ENCODE peak calls at places on chromosomes 1 and 21, in six cellular contexts. One of them, this sample, is unnamed.

GRCh38 chr1:90509225-90510048 is 207.7 kb downstream of the BARHL2 start:
- DNase-seq in HepG2: no peak
- DNase-seq in transverse colon: no peak
- DNase-seq in HCT116: no peak
- DNase-seq in K562: no peak
- DNase-seq in GM12892: no peak
- DNase-seq in this sample: no peak

GRCh38 chr1:114504023-114504422 is 7.0 kb downstream of the TRIM33 start:
- DNase-seq in GM12892: no peak
- DNase-seq in K562: no peak
- DNase-seq in HepG2: no peak
- DNase-seq in HCT116: no peak
- DNase-seq in transverse colon: no peak
- DNase-seq in this sample: no peak

GRCh38 chr1:41314781-41315481 is 46.3 kb upstream of the FOXO6 start:
- DNase-seq in HepG2: no peak
- DNase-seq in K562: peak
- DNase-seq in HCT116: no peak
- DNase-seq in GM12892: no peak
- DNase-seq in transverse colon: no peak
- DNase-seq in this sample: peak

GRCh38 chr1:7767176-7767575 is 3.9 kb upstream of the VAMP3 start:
- DNase-seq in HepG2: no peak
- DNase-seq in HCT116: no peak
- DNase-seq in GM12892: no peak
- DNase-seq in K562: no peak
- DNase-seq in transverse colon: no peak
- DNase-seq in this sample: no peak

GRCh38 chr1:53080769-53081168 is 18.8 kb downstream of the PODN start:
- DNase-seq in transverse colon: no peak
- DNase-seq in K562: peak
- DNase-seq in HepG2: no peak
- DNase-seq in GM12892: no peak
- DNase-seq in HCT116: no peak
- DNase-seq in this sample: no peak

GRCh38 chr21:41966341-41966833 is 12.6 kb upstream of the C2CD2 start:
- DNase-seq in HCT116: no peak
- DNase-seq in HepG2: no peak
- DNase-seq in K562: no peak
- DNase-seq in GM12892: no peak
- DNase-seq in transverse colon: no peak
- DNase-seq in this sample: peak

GRCh38 chr1:152623203-152623844 is 421 bp upstream of the LCE3A start:
- DNase-seq in HCT116: no peak
- DNase-seq in K562: peak
- DNase-seq in HepG2: peak
- DNase-seq in GM12892: peak
- DNase-seq in transverse colon: no peak
- DNase-seq in this sample: peak

GRCh38 chr1:178055779-178056471 is 38.0 kb upstream of the RASAL2 start:
- DNase-seq in HepG2: peak
- DNase-seq in GM12892: peak
- DNase-seq in K562: no peak
- DNase-seq in transverse colon: no peak
- DNase-seq in HCT116: peak
- DNase-seq in this sample: no peak

GRCh38 chr1:65167544-65167943 is 19.5 kb downstream of the AK4 start:
- DNase-seq in K562: no peak
- DNase-seq in HCT116: no peak
- DNase-seq in transverse colon: no peak
- DNase-seq in HepG2: no peak
- DNase-seq in GM12892: no peak
- DNase-seq in this sample: no peak

GRCh38 chr1:203362561-203363055 is 11.7 kb upstream of the FMOD start:
- DNase-seq in GM12892: no peak
- DNase-seq in HCT116: no peak
- DNase-seq in HepG2: no peak
- DNase-seq in K562: no peak
- DNase-seq in transverse colon: no peak
- DNase-seq in this sample: no peak

GRCh38 chr21:25039461-25040380 is 567.6 kb downstream of the MRPL39 start:
- DNase-seq in HCT116: no peak
- DNase-seq in GM12892: no peak
- DNase-seq in K562: no peak
- DNase-seq in HepG2: no peak
- DNase-seq in transverse colon: no peak
- DNase-seq in this sample: no peak
- TF ChIP-seq POLR2A in HCT116: no peak
- TF ChIP-seq POLR2A in GM12892: no peak
- TF ChIP-seq POLR2A in K562: no peak
- TF ChIP-seq POLR2A in HepG2: no peak
- TF ChIP-seq POLR2A in transverse colon: no peak
- TF ChIP-seq POLR2A in this sample: no peak

GRCh38 chr1:4126731-4127594 is 226.9 kb upstream of the C1orf174 start:
- DNase-seq in GM12892: no peak
- DNase-seq in HCT116: no peak
- DNase-seq in HepG2: no peak
- DNase-seq in transverse colon: no peak
- DNase-seq in K562: peak
- DNase-seq in this sample: no peak
- TF ChIP-seq POLR2AphosphoS5 in GM12892: no peak
- TF ChIP-seq POLR2AphosphoS5 in HCT116: no peak
- TF ChIP-seq POLR2AphosphoS5 in HepG2: no peak
- TF ChIP-seq POLR2AphosphoS5 in transverse colon: no peak
- TF ChIP-seq POLR2AphosphoS5 in K562: no peak
- TF ChIP-seq POLR2AphosphoS5 in this sample: no peak

GRCh38 chr1:26297057-26297790 is 9.2 kb downstream of the UBXN11 start:
- DNase-seq in HepG2: no peak
- DNase-seq in K562: no peak
- DNase-seq in transverse colon: no peak
- DNase-seq in HCT116: no peak
- DNase-seq in GM12892: no peak
- DNase-seq in this sample: no peak
- TF ChIP-seq POLR2A in HepG2: no peak
- TF ChIP-seq POLR2A in K562: no peak
- TF ChIP-seq POLR2A in transverse colon: no peak
- TF ChIP-seq POLR2A in HCT116: no peak
- TF ChIP-seq POLR2A in GM12892: no peak
- TF ChIP-seq POLR2A in this sample: no peak

GRCh38 chr1:22111620-22112019 is 31.3 kb downstream of the WNT4 start:
- DNase-seq in HepG2: no peak
- DNase-seq in HCT116: no peak
- DNase-seq in GM12892: no peak
- DNase-seq in transverse colon: no peak
- DNase-seq in K562: peak
- DNase-seq in this sample: no peak

GRCh38 chr1:22117238-22117637 is 25.7 kb downstream of the WNT4 start:
- DNase-seq in HepG2: no peak
- DNase-seq in transverse colon: no peak
- DNase-seq in HCT116: no peak
- DNase-seq in GM12892: no peak
- DNase-seq in K562: no peak
- DNase-seq in this sample: no peak

GRCh38 chr1:22112505-22112904 is 30.4 kb downstream of the WNT4 start:
- DNase-seq in transverse colon: no peak
- DNase-seq in HCT116: no peak
- DNase-seq in HepG2: no peak
- DNase-seq in GM12892: no peak
- DNase-seq in K562: no peak
- DNase-seq in this sample: no peak

GRCh38 chr1:22115281-22115680 is 27.6 kb downstream of the WNT4 start:
- DNase-seq in K562: no peak
- DNase-seq in GM12892: no peak
- DNase-seq in transverse colon: no peak
- DNase-seq in HCT116: no peak
- DNase-seq in HepG2: no peak
- DNase-seq in this sample: no peak

DNA sequence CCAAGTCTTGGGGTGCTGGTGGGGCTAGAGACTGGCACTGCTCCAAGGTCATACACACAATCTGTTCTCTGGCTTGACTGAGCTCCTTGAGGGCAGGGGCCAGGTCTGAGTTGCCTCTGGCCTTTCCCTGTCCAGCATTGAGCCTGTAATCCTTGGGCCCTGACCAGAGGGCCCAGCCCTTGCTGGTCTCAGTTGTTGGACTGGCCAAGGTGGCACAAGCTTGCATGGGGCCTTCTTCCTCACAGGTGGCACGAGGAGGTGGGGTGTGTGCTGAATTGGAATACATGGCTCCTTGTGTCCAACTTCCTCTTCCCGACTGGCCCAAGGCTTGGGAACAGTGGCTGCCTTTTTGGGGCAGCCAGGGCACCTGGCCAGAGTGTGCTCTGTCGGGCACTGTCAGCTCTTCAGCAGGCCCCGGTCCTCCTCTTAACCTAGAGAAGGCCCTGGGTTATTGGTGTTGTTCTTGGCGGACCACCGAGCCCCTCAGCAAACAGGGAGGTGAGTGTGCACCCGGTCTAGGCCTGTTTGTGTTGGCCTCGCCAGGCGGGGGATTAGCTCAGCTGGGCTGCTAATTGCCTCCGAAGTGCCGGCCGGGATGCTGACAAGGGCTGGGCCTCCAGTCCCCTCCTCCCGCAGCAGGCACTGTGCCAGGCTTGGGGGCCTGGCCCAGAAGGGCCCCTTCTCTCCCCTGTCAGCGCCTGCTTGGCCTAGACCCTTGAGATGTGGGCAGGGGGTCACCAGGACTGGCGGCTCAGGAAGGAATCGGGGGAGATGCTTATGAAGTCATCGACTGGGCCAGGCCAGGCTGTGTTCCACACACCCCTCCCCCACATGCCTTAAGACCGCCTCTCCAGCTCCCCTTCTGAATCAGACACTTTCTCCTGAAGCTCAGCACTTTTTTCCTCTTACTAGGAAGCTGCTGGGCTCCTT is 28.5 kb downstream of the WNT4 start:
- DNase-seq in transverse colon: no peak
- DNase-seq in GM12892: no peak
- DNase-seq in HepG2: no peak
- DNase-seq in K562: no peak
- DNase-seq in HCT116: no peak
- DNase-seq in this sample: no peak
- TF ChIP-seq POLR2AphosphoS5 in transverse colon: no peak
- TF ChIP-seq POLR2AphosphoS5 in GM12892: no peak
- TF ChIP-seq POLR2AphosphoS5 in HepG2: no peak
- TF ChIP-seq POLR2AphosphoS5 in K562: no peak
- TF ChIP-seq POLR2AphosphoS5 in HCT116: no peak
- TF ChIP-seq POLR2AphosphoS5 in this sample: no peak

GRCh38 chr1:37557402-37557801 is 662 bp downstream of the DNALI1 start:
- DNase-seq in HepG2: no peak
- DNase-seq in HCT116: no peak
- DNase-seq in GM12892: no peak
- DNase-seq in K562: no peak
- DNase-seq in transverse colon: no peak
- DNase-seq in this sample: no peak

GRCh38 chr1:37556712-37557196 is at the start of gene DNALI1:
- DNase-seq in GM12892: peak
- DNase-seq in HCT116: no peak
- DNase-seq in K562: peak
- DNase-seq in HepG2: peak
- DNase-seq in transverse colon: peak
- DNase-seq in this sample: peak

GRCh38 chr1:37558411-37558810 is 1.7 kb downstream of the DNALI1 start:
- DNase-seq in K562: no peak
- DNase-seq in HCT116: no peak
- DNase-seq in HepG2: no peak
- DNase-seq in transverse colon: no peak
- DNase-seq in GM12892: no peak
- DNase-seq in this sample: no peak

GRCh38 chr1:37553598-37553926 is 531 bp downstream of the SNIP1 start:
- DNase-seq in HCT116: no peak
- DNase-seq in GM12892: no peak
- DNase-seq in HepG2: no peak
- DNase-seq in transverse colon: no peak
- DNase-seq in K562: peak
- DNase-seq in this sample: no peak

DNA sequence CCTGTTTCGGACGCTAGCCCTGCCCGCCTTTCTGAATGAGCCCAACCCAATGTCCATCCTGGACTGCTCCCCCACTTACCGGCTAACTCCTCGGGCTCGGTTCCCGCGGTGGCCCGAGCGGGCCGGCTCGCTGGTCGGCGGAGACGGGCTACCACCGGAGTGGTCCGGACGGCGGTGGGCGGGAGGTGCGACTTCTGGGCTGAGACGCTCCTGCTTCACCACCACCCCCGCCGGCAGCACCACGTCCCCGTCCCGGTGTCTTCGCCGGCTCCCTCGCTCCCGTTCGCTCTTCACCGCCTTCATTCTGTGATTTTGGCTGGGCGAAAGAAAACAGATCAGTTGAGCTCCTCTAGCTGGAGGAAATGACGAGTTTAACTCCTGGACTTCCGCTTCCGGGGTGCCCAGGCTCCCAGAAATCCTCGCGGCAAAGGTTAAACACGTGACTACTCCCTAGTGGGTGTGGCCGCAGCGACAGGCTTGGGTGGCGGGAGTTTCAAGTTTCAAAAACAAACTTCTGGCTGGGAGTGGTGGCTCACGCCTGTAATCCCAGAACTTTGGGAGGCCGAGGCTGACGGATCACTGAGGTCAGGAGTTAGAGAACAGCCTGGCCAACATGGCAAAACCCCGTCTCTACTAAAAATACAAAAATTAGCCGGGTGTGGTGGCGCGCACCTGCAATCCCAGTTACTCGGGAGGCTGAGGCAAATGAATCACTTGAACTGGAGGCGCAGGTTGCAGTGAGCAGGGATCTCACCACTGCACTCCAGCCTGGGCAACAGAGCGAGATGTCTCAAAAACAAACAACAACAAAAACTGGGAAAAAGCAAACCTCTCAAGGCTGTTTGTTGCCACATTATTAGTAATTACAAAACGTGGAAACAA is at the start of gene SNIP1:
- DNase-seq in GM12892: peak
- DNase-seq in HCT116: peak
- DNase-seq in HepG2: peak
- DNase-seq in K562: peak
- DNase-seq in transverse colon: peak
- DNase-seq in this sample: peak
- TF ChIP-seq POLR2A in GM12892: peak
- TF ChIP-seq POLR2A in HCT116: peak
- TF ChIP-seq POLR2A in HepG2: peak
- TF ChIP-seq POLR2A in K562: peak
- TF ChIP-seq POLR2A in transverse colon: peak
- TF ChIP-seq POLR2A in this sample: peak

DNA sequence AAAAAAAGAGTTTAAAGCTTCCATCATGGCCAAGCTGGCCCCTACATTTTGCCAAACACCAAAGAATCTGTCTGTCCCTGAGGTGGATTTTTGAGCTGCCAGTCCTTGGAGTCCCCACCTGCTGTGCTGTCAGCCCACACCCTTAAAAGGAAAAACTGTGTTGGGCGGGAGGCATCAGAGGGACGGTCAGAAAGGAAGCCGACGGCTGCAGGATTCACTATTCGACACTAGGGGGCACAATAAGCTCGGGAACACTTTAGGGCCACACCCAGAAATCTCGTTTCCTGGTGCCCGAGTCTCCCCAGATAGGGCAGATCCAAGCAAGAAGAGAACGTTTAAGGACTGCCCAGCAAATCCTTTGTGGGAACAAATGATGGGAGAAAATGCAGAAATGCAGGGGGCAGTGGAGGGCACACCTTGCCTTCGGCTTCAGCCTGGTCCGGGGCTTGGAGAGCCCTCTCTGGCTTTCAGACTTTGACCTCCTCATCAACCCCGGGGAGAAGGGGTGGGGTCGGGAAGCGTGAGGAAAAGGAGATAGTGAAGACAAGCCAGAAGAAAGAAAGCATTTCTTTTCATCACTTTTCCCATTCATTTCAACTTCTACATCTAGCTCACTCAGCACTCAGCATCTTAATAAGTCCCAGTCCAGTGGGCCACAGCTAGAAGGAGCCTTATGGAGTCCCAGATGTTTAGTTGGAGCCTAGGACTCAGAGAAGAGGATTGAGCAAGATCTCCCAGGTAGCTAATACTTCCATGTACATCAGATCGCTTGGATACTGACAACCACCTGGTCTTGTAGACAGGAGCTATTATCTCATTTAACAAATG is 5.0 kb upstream of the CTTNBP2NL start:
- DNase-seq in transverse colon: peak
- DNase-seq in HepG2: peak
- DNase-seq in GM12892: peak
- DNase-seq in HCT116: peak
- DNase-seq in K562: peak
- DNase-seq in this sample: peak
- TF ChIP-seq POLR2AphosphoS5 in transverse colon: peak
- TF ChIP-seq POLR2AphosphoS5 in HepG2: no peak
- TF ChIP-seq POLR2AphosphoS5 in GM12892: no peak
- TF ChIP-seq POLR2AphosphoS5 in HCT116: peak
- TF ChIP-seq POLR2AphosphoS5 in K562: no peak
- TF ChIP-seq POLR2AphosphoS5 in this sample: peak

This sample was measured in esophagus muscularis mucosa.